ENCODE peak calls at places on chromosomes 13 and 19, in nine cellular contexts. One of them, this sample, is unnamed.

GRCh38 chr19:5822181-5822844 is 17.2 kb downstream of the FUT6 start:
- DNase-seq in pancreas: no peak
- DNase-seq in brain microvascular endothelial cell: no peak
- DNase-seq in IMR-90: no peak
- DNase-seq in lower lobe of right lung: no peak
- DNase-seq in testis: no peak
- DNase-seq in MM.1S: no peak
- DNase-seq in H1: no peak
- DNase-seq in body of pancreas: peak
- DNase-seq in this sample: no peak

GRCh38 chr13:97727991-97728390 is 225.5 kb upstream of the IPO5 start:
- DNase-seq in IMR-90: no peak
- DNase-seq in testis: no peak
- DNase-seq in body of pancreas: no peak
- DNase-seq in lower lobe of right lung: no peak
- DNase-seq in brain microvascular endothelial cell: no peak
- DNase-seq in pancreas: no peak
- DNase-seq in MM.1S: no peak
- DNase-seq in H1: no peak
- DNase-seq in this sample: no peak

GRCh38 chr13:108769213-108770070 is 140.0 kb downstream of the MYO16 start:
- DNase-seq in MM.1S: no peak
- DNase-seq in lower lobe of right lung: no peak
- DNase-seq in pancreas: peak
- DNase-seq in IMR-90: no peak
- DNase-seq in brain microvascular endothelial cell: peak
- DNase-seq in testis: no peak
- DNase-seq in body of pancreas: no peak
- DNase-seq in H1: no peak
- DNase-seq in this sample: no peak

GRCh38 chr19:45790942-45791341 is 1.7 kb downstream of the DMWD start:
- DNase-seq in body of pancreas: no peak
- DNase-seq in brain microvascular endothelial cell: no peak
- DNase-seq in H1: no peak
- DNase-seq in pancreas: no peak
- DNase-seq in lower lobe of right lung: no peak
- DNase-seq in testis: no peak
- DNase-seq in IMR-90: no peak
- DNase-seq in MM.1S: no peak
- DNase-seq in this sample: no peak

GRCh38 chr19:54517483-54517882 is 14.9 kb downstream of the LAIR2 start:
- DNase-seq in MM.1S: peak
- DNase-seq in IMR-90: peak
- DNase-seq in testis: peak
- DNase-seq in pancreas: peak
- DNase-seq in H1: peak
- DNase-seq in brain microvascular endothelial cell: peak
- DNase-seq in lower lobe of right lung: peak
- DNase-seq in body of pancreas: peak
- DNase-seq in this sample: peak

GRCh38 chr13:99655351-99656091 is 154.2 kb downstream of the TM9SF2 start:
- DNase-seq in pancreas: no peak
- DNase-seq in MM.1S: no peak
- DNase-seq in H1: no peak
- DNase-seq in IMR-90: peak
- DNase-seq in testis: no peak
- DNase-seq in body of pancreas: no peak
- DNase-seq in lower lobe of right lung: no peak
- DNase-seq in brain microvascular endothelial cell: peak
- DNase-seq in this sample: no peak

GRCh38 chr13:100541882-100542545 is 46.6 kb downstream of the GGACT start:
- DNase-seq in lower lobe of right lung: no peak
- DNase-seq in testis: no peak
- DNase-seq in pancreas: no peak
- DNase-seq in H1: peak
- DNase-seq in brain microvascular endothelial cell: no peak
- DNase-seq in IMR-90: no peak
- DNase-seq in MM.1S: no peak
- DNase-seq in body of pancreas: no peak
- DNase-seq in this sample: no peak

GRCh38 chr19:2756477-2756876 is 16.7 kb upstream of the SLC39A3 start:
- DNase-seq in lower lobe of right lung: no peak
- DNase-seq in pancreas: no peak
- DNase-seq in brain microvascular endothelial cell: no peak
- DNase-seq in testis: no peak
- DNase-seq in MM.1S: no peak
- DNase-seq in body of pancreas: no peak
- DNase-seq in H1: no peak
- DNase-seq in IMR-90: no peak
- DNase-seq in this sample: no peak

GRCh38 chr13:65456150-65456912 is 1773.8 kb downstream of the PCDH9 start:
- DNase-seq in IMR-90: peak
- DNase-seq in lower lobe of right lung: no peak
- DNase-seq in testis: no peak
- DNase-seq in MM.1S: no peak
- DNase-seq in pancreas: no peak
- DNase-seq in H1: no peak
- DNase-seq in brain microvascular endothelial cell: peak
- DNase-seq in body of pancreas: no peak
- DNase-seq in this sample: no peak

GRCh38 chr19:3284759-3285646 is 60.5 kb downstream of the CELF5 start:
- DNase-seq in testis: peak
- DNase-seq in IMR-90: peak
- DNase-seq in pancreas: peak
- DNase-seq in lower lobe of right lung: peak
- DNase-seq in body of pancreas: peak
- DNase-seq in MM.1S: no peak
- DNase-seq in brain microvascular endothelial cell: peak
- DNase-seq in H1: peak
- DNase-seq in this sample: no peak

GRCh38 chr19:34269968-34270621 is 15.7 kb downstream of the GARRE1 start:
- DNase-seq in IMR-90: peak
- DNase-seq in testis: no peak
- DNase-seq in pancreas: peak
- DNase-seq in MM.1S: peak
- DNase-seq in brain microvascular endothelial cell: peak
- DNase-seq in body of pancreas: peak
- DNase-seq in H1: no peak
- DNase-seq in lower lobe of right lung: peak
- DNase-seq in this sample: peak

GRCh38 chr13:97977376-97977705 is 23.9 kb downstream of the IPO5 start:
- DNase-seq in brain microvascular endothelial cell: no peak
- DNase-seq in MM.1S: no peak
- DNase-seq in testis: no peak
- DNase-seq in body of pancreas: no peak
- DNase-seq in pancreas: no peak
- DNase-seq in lower lobe of right lung: no peak
- DNase-seq in IMR-90: no peak
- DNase-seq in H1: no peak
- DNase-seq in this sample: no peak

DNA sequence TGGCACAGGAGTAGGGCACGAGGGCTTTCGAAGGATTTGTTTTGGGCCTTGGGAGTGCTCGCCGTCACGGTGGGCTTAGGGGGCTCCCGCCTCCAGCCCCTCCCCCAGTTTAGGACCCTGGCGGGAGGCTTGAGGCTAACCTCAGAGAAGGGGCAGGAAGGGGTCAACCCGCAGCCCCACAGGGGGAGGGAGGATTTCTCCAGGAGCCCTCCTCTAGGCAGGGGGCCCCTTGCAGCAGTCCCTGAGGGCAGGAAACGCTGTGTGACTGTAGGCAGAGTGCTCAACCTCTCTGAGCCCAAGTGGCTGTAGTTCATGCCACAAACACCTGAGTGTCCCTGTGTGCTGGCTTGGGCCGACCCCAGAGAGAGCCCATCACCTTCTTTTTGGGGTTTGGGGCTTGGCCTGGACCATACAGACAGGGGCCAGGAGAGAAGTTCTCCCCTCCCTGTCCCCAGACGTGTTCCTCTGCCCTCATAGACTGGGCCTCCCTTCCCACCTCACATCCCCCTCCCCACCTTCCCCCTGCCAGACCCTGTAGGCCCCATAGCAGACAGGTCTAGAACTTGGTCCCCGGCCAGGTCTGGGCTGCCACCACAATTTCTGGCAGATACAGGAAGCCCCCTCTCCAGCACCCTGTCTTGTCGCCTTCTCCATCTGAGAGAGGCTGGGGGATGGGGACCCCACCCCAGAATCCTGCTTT is 8.1 kb downstream of the ISYNA1 start:
- DNase-seq in MM.1S: no peak
- DNase-seq in H1: no peak
- DNase-seq in body of pancreas: no peak
- DNase-seq in IMR-90: no peak
- DNase-seq in lower lobe of right lung: no peak
- DNase-seq in pancreas: no peak
- DNase-seq in brain microvascular endothelial cell: no peak
- DNase-seq in testis: no peak
- DNase-seq in this sample: no peak
- H3K4me3 ChIP-seq in MM.1S: peak
- H3K4me3 ChIP-seq in H1: peak
- H3K4me3 ChIP-seq in body of pancreas: no peak
- H3K4me3 ChIP-seq in IMR-90: no peak
- H3K4me3 ChIP-seq in lower lobe of right lung: peak
- H3K4me3 ChIP-seq in pancreas: no peak
- H3K4me3 ChIP-seq in brain microvascular endothelial cell: peak
- H3K4me3 ChIP-seq in testis: peak
- H3K4me3 ChIP-seq in this sample: peak

DNA sequence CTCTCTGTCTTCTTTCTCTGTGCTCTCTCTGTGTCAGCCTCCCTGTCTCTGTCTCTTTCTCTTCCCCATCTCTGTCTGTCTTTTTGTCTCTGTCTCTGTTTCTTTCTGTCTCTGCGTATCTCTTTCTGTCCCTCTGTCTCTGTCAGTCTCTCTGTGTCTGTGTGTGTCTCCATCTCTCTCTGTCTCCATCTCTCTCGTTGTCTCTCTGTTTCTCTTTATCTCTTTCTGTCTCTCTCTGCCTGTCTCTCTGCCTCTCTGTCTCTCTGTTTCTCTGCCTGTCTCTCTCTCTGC is 15.6 kb upstream of the TCF3 start:
- DNase-seq in MM.1S: no peak
- DNase-seq in lower lobe of right lung: no peak
- DNase-seq in body of pancreas: no peak
- DNase-seq in testis: no peak
- DNase-seq in IMR-90: no peak
- DNase-seq in H1: no peak
- DNase-seq in pancreas: no peak
- DNase-seq in brain microvascular endothelial cell: no peak
- DNase-seq in this sample: no peak
- H3K4me3 ChIP-seq in MM.1S: peak
- H3K4me3 ChIP-seq in lower lobe of right lung: no peak
- H3K4me3 ChIP-seq in body of pancreas: no peak
- H3K4me3 ChIP-seq in testis: no peak
- H3K4me3 ChIP-seq in IMR-90: no peak
- H3K4me3 ChIP-seq in H1: peak
- H3K4me3 ChIP-seq in pancreas: no peak
- H3K4me3 ChIP-seq in brain microvascular endothelial cell: no peak
- H3K4me3 ChIP-seq in this sample: no peak

GRCh38 chr13:113489549-113490495 is 689 bp downstream of the DCUN1D2 start:
- DNase-seq in lower lobe of right lung: peak
- DNase-seq in body of pancreas: peak
- DNase-seq in H1: peak
- DNase-seq in pancreas: peak
- DNase-seq in brain microvascular endothelial cell: peak
- DNase-seq in testis: peak
- DNase-seq in IMR-90: peak
- DNase-seq in MM.1S: peak
- DNase-seq in this sample: no peak

GRCh38 chr13:113493315-113493951 is 2.9 kb upstream of the DCUN1D2 start:
- DNase-seq in pancreas: no peak
- DNase-seq in brain microvascular endothelial cell: peak
- DNase-seq in H1: no peak
- DNase-seq in testis: no peak
- DNase-seq in IMR-90: peak
- DNase-seq in lower lobe of right lung: no peak
- DNase-seq in body of pancreas: no peak
- DNase-seq in MM.1S: peak
- DNase-seq in this sample: no peak

GRCh38 chr13:113491982-113492381 is 1.5 kb upstream of the DCUN1D2 start:
- DNase-seq in IMR-90: no peak
- DNase-seq in H1: no peak
- DNase-seq in pancreas: no peak
- DNase-seq in testis: no peak
- DNase-seq in MM.1S: no peak
- DNase-seq in brain microvascular endothelial cell: no peak
- DNase-seq in lower lobe of right lung: no peak
- DNase-seq in body of pancreas: no peak
- DNase-seq in this sample: no peak

GRCh38 chr13:113490496-113491417 is at the start of gene DCUN1D2:
- DNase-seq in body of pancreas: peak
- DNase-seq in IMR-90: peak
- DNase-seq in brain microvascular endothelial cell: peak
- DNase-seq in testis: peak
- DNase-seq in H1: peak
- DNase-seq in MM.1S: peak
- DNase-seq in pancreas: peak
- DNase-seq in lower lobe of right lung: peak
- DNase-seq in this sample: no peak

DNA sequence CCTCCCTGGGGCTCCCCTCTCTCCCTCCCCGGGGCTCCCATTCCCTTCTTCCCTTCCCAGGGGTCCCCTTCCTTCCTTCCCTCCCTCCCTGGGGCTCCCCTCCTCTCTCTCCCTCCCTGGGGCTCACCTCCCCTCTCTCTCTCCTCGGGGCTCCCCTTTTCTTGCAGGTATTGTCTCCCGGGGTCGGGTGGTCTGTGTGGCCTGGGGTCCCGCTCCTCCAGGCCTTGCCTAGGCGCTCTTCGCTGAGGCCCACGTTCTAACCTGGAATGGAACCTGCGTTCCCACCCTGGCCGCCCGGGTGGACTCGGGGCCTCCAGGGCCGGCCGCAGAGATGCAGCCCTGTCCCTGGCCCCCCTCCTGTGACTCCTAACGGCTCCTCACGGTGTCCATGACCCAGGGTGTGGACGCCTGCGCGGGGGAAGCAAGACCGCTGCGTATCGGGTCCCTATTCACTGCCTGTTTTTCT is 940 bp upstream of the DCUN1D2 start:
- DNase-seq in body of pancreas: peak
- DNase-seq in H1: peak
- DNase-seq in pancreas: peak
- DNase-seq in lower lobe of right lung: peak
- DNase-seq in IMR-90: peak
- DNase-seq in brain microvascular endothelial cell: no peak
- DNase-seq in testis: peak
- DNase-seq in MM.1S: no peak
- DNase-seq in this sample: no peak
- H3K4me3 ChIP-seq in body of pancreas: peak
- H3K4me3 ChIP-seq in H1: peak
- H3K4me3 ChIP-seq in pancreas: peak
- H3K4me3 ChIP-seq in lower lobe of right lung: peak
- H3K4me3 ChIP-seq in IMR-90: peak
- H3K4me3 ChIP-seq in brain microvascular endothelial cell: peak
- H3K4me3 ChIP-seq in testis: peak
- H3K4me3 ChIP-seq in MM.1S: peak
- H3K4me3 ChIP-seq in this sample: peak

DNA sequence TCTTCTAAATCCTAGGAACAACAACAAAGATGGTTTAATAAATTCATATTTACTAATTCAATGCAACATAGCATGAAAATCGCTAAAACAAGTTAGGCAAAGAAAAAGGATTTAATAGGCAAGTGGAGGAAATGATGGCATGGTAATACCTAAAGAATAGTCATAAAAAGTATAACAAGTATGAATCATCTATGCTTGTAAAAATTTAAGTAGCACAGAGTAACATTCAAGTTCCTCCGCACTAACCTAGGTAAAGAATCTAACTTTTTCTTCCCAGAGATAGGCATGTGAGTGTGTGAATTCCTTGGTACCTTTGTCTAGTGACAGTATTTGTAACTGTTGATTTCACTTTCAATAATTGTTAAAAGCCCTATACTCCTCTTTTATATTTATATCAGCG is 42.6 kb downstream of the RCBTB2 start:
- DNase-seq in H1: no peak
- DNase-seq in brain microvascular endothelial cell: no peak
- DNase-seq in lower lobe of right lung: no peak
- DNase-seq in body of pancreas: no peak
- DNase-seq in testis: no peak
- DNase-seq in IMR-90: no peak
- DNase-seq in pancreas: no peak
- DNase-seq in MM.1S: no peak
- DNase-seq in this sample: no peak
- H3K4me3 ChIP-seq in H1: no peak
- H3K4me3 ChIP-seq in brain microvascular endothelial cell: no peak
- H3K4me3 ChIP-seq in lower lobe of right lung: no peak
- H3K4me3 ChIP-seq in body of pancreas: no peak
- H3K4me3 ChIP-seq in testis: no peak
- H3K4me3 ChIP-seq in IMR-90: no peak
- H3K4me3 ChIP-seq in pancreas: no peak
- H3K4me3 ChIP-seq in MM.1S: no peak
- H3K4me3 ChIP-seq in this sample: no peak

This sample was measured in SK-N-MC.